ENCODE peak calls at places on chromosomes 1 and 21, in six cellular contexts. X, Z, Y, U, S and G are unnamed samples.

GRCh38 chr1:13540871-13541270 is 27.1 kb upstream of the LRRC38 start:
- DNase-seq in Z (no peak), U (no peak), Y (no peak), X (no peak), S (no peak), G (no peak)

GRCh38 chr1:110765640-110766335 is 91.0 kb upstream of the KCNA3 start:
- DNase-seq in Z (peak; percentile 62), Y (peak; percentile 58), S (no peak), U (peak; percentile 22), X (peak; percentile 14), G (peak; percentile 22)

GRCh38 chr1:212161231-212161781 is 123.9 kb upstream of the PPP2R5A start:
- DNase-seq in Y (peak; percentile 79), U (no peak), S (no peak), Z (peak; percentile 87), X (peak; percentile 91), G (peak; percentile 75)

GRCh38 chr1:21567241-21568005 is 58.2 kb downstream of the ALPL start:
- DNase-seq in S (no peak), Z (peak; percentile 92), Y (no peak), X (peak; percentile 78), U (no peak), G (peak; percentile 70)

GRCh38 chr1:234887026-234887910 is 241.4 kb downstream of the TOMM20 start:
- DNase-seq in U (no peak), Z (peak; percentile 36), S (no peak), X (no peak), Y (no peak), G (no peak)

GRCh38 chr1:244834596-244835275 is 722 bp upstream of the COX20 start:
- DNase-seq in X (peak; percentile 93), U (peak; percentile 83), Z (peak; percentile 92), Y (peak; percentile 99), S (no peak), G (peak; percentile 72)

GRCh38 chr1:13764933-13765332 is 64.9 kb downstream of the PRDM2 start:
- DNase-seq in U (no peak), X (no peak), Z (no peak), Y (no peak), S (no peak), G (no peak)

GRCh38 chr21:38759286-38759872 is 46.4 kb upstream of the ETS2 start:
- DNase-seq in S (no peak), Y (no peak), Z (no peak), X (no peak), U (no peak), G (no peak)

GRCh38 chr1:80274256-80274655 is 1267.7 kb upstream of the ADGRL4 start:
- DNase-seq in U (no peak), Y (no peak), Z (no peak), S (no peak), X (no peak), G (no peak)